ENCODE peak calls at places on chromosomes 5 and 9, in ten cellular contexts. Y is activated T-cell treated with anti-CD3 and anti-CD28 coated beads, Interleukin-2, amount 50 U/mL, for 4 hours; T is HT-29; U is activated CD4-positive, CD25-positive, alpha-beta regulatory T cell; W is stimulated activated CD8-positive, alpha-beta memory T cell treated with anti-CD3 and anti-CD28 coated beads, Interleukin-12 subunit alpha, Interleukin-12 subunit beta, amount 100 ng/mL, for 1 hour; S is NCI-H345; V is MV-4-11; H is CD8-positive, alpha-beta memory T cell; L is left lung; M is epithelial cell of esophagus. P is an unnamed sample.

GRCh38 chr9:33442125-33442524 is 5.3 kb downstream of the AQP3 start:
- DNase-seq in T (no peak), M (no peak), W (no peak), S (no peak), U (no peak), H (no peak), Y (no peak), V (no peak), L (no peak), P (no peak)

GRCh38 chr9:89079421-89079820 is 88.2 kb downstream of the S1PR3 start:
- DNase-seq in H (no peak), Y (no peak), V (peak; percentile 40), L (no peak), W (no peak), U (no peak), T (no peak), M (no peak), S (no peak), P (no peak)

GRCh38 chr5:41728281-41728680 is 141.9 kb downstream of the OXCT1 start:
- DNase-seq in W (no peak), Y (no peak), L (no peak), S (no peak), H (no peak), V (no peak), U (no peak), T (no peak), M (peak; percentile 73), P (no peak)

GRCh38 chr9:107286057-107286456 is 3.0 kb downstream of the RAD23B start:
- DNase-seq in S (no peak), Y (no peak), H (no peak), W (no peak), M (peak; percentile 65), T (peak; percentile 17), U (no peak), L (no peak), V (no peak), P (no peak)

GRCh38 chr9:107119294-107119693 is 163.8 kb upstream of the RAD23B start:
- DNase-seq in T (no peak), Y (no peak), W (no peak), U (no peak), S (no peak), L (no peak), H (no peak), M (no peak), V (no peak), P (no peak)

GRCh38 chr9:7983361-7983974 is 183.9 kb upstream of the DMAC1 start:
- DNase-seq in T (no peak), V (no peak), H (no peak), S (peak; percentile 10), Y (no peak), W (no peak), L (no peak), U (no peak), M (no peak), P (peak; percentile 25)

GRCh38 chr9:128636024-128636390 is 20.6 kb downstream of the DYNC2I2 start:
- DNase-seq in U (no peak), V (no peak), T (peak; percentile 82), H (no peak), L (peak; percentile 81), S (no peak), M (peak; percentile 22), Y (no peak), W (no peak), P (no peak)

GRCh38 chr5:150514708-150515211 is 6.8 kb downstream of the NDST1 start:
- DNase-seq in W (no peak), H (no peak), L (peak; percentile 44), T (peak; percentile 27), S (peak; percentile 29), V (no peak), Y (no peak), U (no peak), M (no peak), P (no peak)

GRCh38 chr5:96699186-96699820 is 37.1 kb downstream of the CAST start:
- DNase-seq in H (no peak), T (no peak), W (no peak), S (no peak), L (no peak), V (no peak), Y (no peak), M (peak; percentile 24), U (no peak), P (no peak)

GRCh38 chr5:137516251-137516797 is 17.2 kb upstream of the SPOCK1 start:
- DNase-seq in L (no peak), W (no peak), S (no peak), U (no peak), T (no peak), H (no peak), V (no peak), Y (no peak), M (no peak), P (no peak)

GRCh38 chr5:9456435-9457042 is 89.3 kb downstream of the SEMA5A start:
- DNase-seq in T (no peak), H (no peak), Y (no peak), L (no peak), U (no peak), V (no peak), S (no peak), W (no peak), M (no peak), P (no peak)

GRCh38 chr9:88773627-88774244 is 217.5 kb upstream of the S1PR3 start:
- DNase-seq in U (no peak), Y (no peak), L (no peak), T (no peak), H (no peak), V (no peak), M (no peak), W (no peak), S (no peak), P (no peak)

GRCh38 chr9:129343697-129344375 is 165.8 kb upstream of the IER5L start:
- DNase-seq in L (peak; percentile 93), M (no peak), S (no peak), T (peak; percentile 77), U (no peak), H (no peak), W (no peak), Y (no peak), V (peak; percentile 92), P (no peak)

GRCh38 chr5:29016067-29016466 is 1977.7 kb upstream of the CDH9 start:
- DNase-seq in T (peak; percentile 21), U (no peak), W (no peak), Y (no peak), M (no peak), L (no peak), H (no peak), S (no peak), V (no peak), P (no peak)

GRCh38 chr9:3271581-3271980 is 254.2 kb downstream of the RFX3 start:
- DNase-seq in V (no peak), M (no peak), H (no peak), S (no peak), Y (no peak), L (no peak), W (no peak), U (no peak), T (no peak), P (no peak)

GRCh38 chr9:27473135-27473534 is 51.0 kb upstream of the IFNK start:
- DNase-seq in V (no peak), T (no peak), U (no peak), W (no peak), M (no peak), Y (no peak), S (no peak), H (no peak), L (no peak), P (no peak)

GRCh38 chr5:55371145-55371544 is 63.4 kb downstream of the MTREX start:
- DNase-seq in V (no peak), H (no peak), Y (no peak), T (no peak), U (no peak), W (no peak), M (no peak), S (no peak), L (no peak), P (no peak)

GRCh38 chr9:123893831-123894460 is 36.0 kb downstream of the DENND1A start:
- DNase-seq in W (no peak), M (peak; percentile 23), T (no peak), Y (no peak), V (no peak), L (no peak), H (no peak), S (peak; percentile 36), U (no peak), P (no peak)

GRCh38 chr5:107372723-107373487 is 297.8 kb downstream of the EFNA5 start:
- DNase-seq in M (no peak), T (no peak), S (no peak), Y (no peak), V (no peak), L (no peak), H (no peak), W (no peak), U (no peak), P (no peak)

GRCh38 chr5:58887721-58888409 is 305.0 kb downstream of the RAB3C start:
- DNase-seq in U (no peak), S (no peak), V (peak; percentile 41), H (no peak), T (no peak), W (no peak), Y (no peak), M (no peak), L (peak; percentile 58), P (no peak)

GRCh38 chr5:150573867-150574817 is 66.2 kb downstream of the NDST1 start:
- DNase-seq in S (no peak), L (peak; percentile 29), U (no peak), T (no peak), Y (no peak), H (no peak), V (no peak), M (no peak), W (no peak), P (no peak)

GRCh38 chr5:173463207-173463606 is 135.0 kb upstream of the STC2 start:
- DNase-seq in V (no peak), S (no peak), U (no peak), H (no peak), L (no peak), Y (no peak), T (no peak), M (no peak), W (no peak), P (no peak)

GRCh38 chr5:122152266-122152900 is 23.0 kb downstream of the ZNF474 start:
- DNase-seq in U (no peak), T (no peak), W (no peak), M (no peak), H (no peak), L (no peak), Y (no peak), V (no peak), S (no peak), P (no peak)

GRCh38 chr5:41788800-41789395 is 81.3 kb downstream of the OXCT1 start:
- DNase-seq in T (no peak), M (peak; percentile 7), U (no peak), V (no peak), W (no peak), H (no peak), L (no peak), S (no peak), Y (no peak), P (no peak)

GRCh38 chr5:396715-397032 is 46.3 kb upstream of the EXOC3 start:
- DNase-seq in H (no peak), M (no peak), S (no peak), Y (no peak), L (no peak), T (no peak), V (no peak), U (no peak), W (no peak), P (no peak)

GRCh38 chr5:27906911-27907590 is 868.7 kb upstream of the CDH9 start:
- DNase-seq in W (no peak), V (no peak), H (no peak), Y (no peak), U (no peak), T (peak; percentile 60), M (peak; percentile 86), S (no peak), L (no peak), P (no peak)

GRCh38 chr9:137053944-137054931 is at the start of gene ENTPD2:
- DNase-seq in Y (peak; percentile 47), L (no peak), V (no peak), M (peak; percentile 84), U (no peak), S (peak; percentile 89), H (no peak), W (no peak), T (peak; percentile 82), P (peak; percentile 74)

GRCh38 chr5:148090200-148090599 is 26.4 kb downstream of the SPINK5 start:
- DNase-seq in H (no peak), U (no peak), T (no peak), Y (no peak), S (no peak), V (no peak), M (peak; percentile 52), L (no peak), W (no peak), P (no peak)

P was measured in NCI-H1048.